ENCODE peak calls at places on chromosomes 6 and 20, in nine cellular contexts. U, N, T, B, Y, P, C, K and F are unnamed samples.

GRCh38 chr20:34004227-34004626 is 10.5 kb downstream of the RALY start:
- DNase-seq in U (no peak), N (no peak), T (no peak), B (no peak), Y (no peak), P (no peak), C (no peak), K (no peak), F (no peak)

GRCh38 chr6:90893385-90893784 is 306.5 kb upstream of the MAP3K7 start:
- DNase-seq in U (no peak), N (no peak), T (no peak), B (no peak), Y (no peak), P (no peak), C (no peak), K (no peak), F (no peak)

GRCh38 chr20:4875578-4876067 is 125.7 kb downstream of the SLC23A2 start:
- DNase-seq in U (no peak), N (no peak), T (no peak), B (no peak), Y (no peak), P (peak; percentile 18), C (no peak), K (no peak), F (peak; percentile 67)

GRCh38 chr6:125806813-125807212 is 16.1 kb downstream of the NCOA7 start:
- DNase-seq in U (no peak), N (no peak), T (no peak), B (no peak), Y (no peak), P (no peak), C (no peak), K (no peak), F (no peak)

GRCh38 chr20:9993133-9993532 is 41.7 kb upstream of the ANKEF1 start:
- DNase-seq in U (no peak), N (no peak), T (no peak), B (no peak), Y (no peak), P (no peak), C (no peak), K (no peak), F (no peak)

GRCh38 chr6:99330159-99330558 is 19.3 kb downstream of the FAXC start:
- DNase-seq in U (no peak), N (peak; percentile 86), T (no peak), B (peak; percentile 31), Y (peak; percentile 44), P (peak; percentile 64), C (peak; percentile 73), K (peak; percentile 67), F (peak; percentile 26)

GRCh38 chr6:54681987-54682386 is 164.6 kb upstream of the FAM83B start:
- DNase-seq in U (no peak), N (no peak), T (no peak), B (peak; percentile 18), Y (no peak), P (no peak), C (peak; percentile 88), K (no peak), F (no peak)

GRCh38 chr6:129146836-129147366 is 264.0 kb downstream of the LAMA2 start:
- DNase-seq in U (no peak), N (no peak), T (no peak), B (no peak), Y (no peak), P (no peak), C (no peak), K (no peak), F (no peak)

GRCh38 chr20:34390769-34391447 is 27.8 kb downstream of the ITCH start:
- DNase-seq in U (peak; percentile 50), N (peak; percentile 11), T (peak; percentile 60), B (peak; percentile 96), Y (peak; percentile 62), P (peak; percentile 51), C (peak; percentile 81), K (peak; percentile 34), F (peak; percentile 33)

GRCh38 chr6:108565091-108565766 is 4.5 kb downstream of the FOXO3 start:
- DNase-seq in U (no peak), N (no peak), T (no peak), B (no peak), Y (peak; percentile 48), P (no peak), C (no peak), K (no peak), F (no peak)

GRCh38 chr6:6806793-6807518 is 218.4 kb downstream of the LY86 start:
- DNase-seq in U (peak; percentile 59), N (no peak), T (peak; percentile 80), B (peak; percentile 62), Y (no peak), P (peak; percentile 74), C (peak; percentile 31), K (no peak), F (peak; percentile 69)

GRCh38 chr6:157405986-157406385 is 25.0 kb downstream of the ZDHHC14 start:
- DNase-seq in U (no peak), N (no peak), T (no peak), B (peak; percentile 52), Y (no peak), P (no peak), C (peak; percentile 70), K (no peak), F (peak; percentile 38)

GRCh38 chr20:51326241-51326819 is 216.2 kb downstream of the NFATC2 start:
- DNase-seq in U (no peak), N (peak; percentile 84), T (no peak), B (no peak), Y (no peak), P (peak; percentile 62), C (peak; percentile 70), K (peak; percentile 46), F (peak; percentile 78)

GRCh38 chr20:63248835-63249591 is 5.2 kb downstream of the NKAIN4 start:
- DNase-seq in U (no peak), N (no peak), T (no peak), B (no peak), Y (no peak), P (no peak), C (no peak), K (no peak), F (no peak)
- H3K27me3 ChIP-seq in U (peaks cover 50% of the 10 kb centered on the region), N (peaks cover 23% of the 10 kb centered on the region), T (peaks cover 3% of the 10 kb centered on the region), B (peaks cover 58% of the 10 kb centered on the region), Y (peaks cover 12% of the 10 kb centered on the region), P (no peaks in the 10 kb centered on the region), C (peaks cover 51% of the 10 kb centered on the region), K (peaks cover 24% of the 10 kb centered on the region), F (no peaks in the 10 kb centered on the region)

GRCh38 chr20:1313236-1313964 is 15.5 kb downstream of the SDCBP2 start:
- DNase-seq in U (peak; percentile 79), N (peak; percentile 91), T (peak; percentile 76), B (peak; percentile 60), Y (peak; percentile 58), P (peak; percentile 73), C (peak; percentile 89), K (peak; percentile 69), F (peak; percentile 89)
- H3K4me3 ChIP-seq in U (peak overlapping the region; percentile 22), N (peak overlapping the region; percentile 78), T (peak overlapping the region; percentile 28), B (no peak overlapping the region), Y (no peak overlapping the region), P (no peak overlapping the region), C (no peak overlapping the region), K (peak overlapping the region; percentile 38), F (no peak overlapping the region)

GRCh38 chr20:44641305-44641704 is 10.2 kb downstream of the ADA start:
- DNase-seq in U (no peak), N (no peak), T (no peak), B (no peak), Y (no peak), P (no peak), C (no peak), K (no peak), F (no peak)
- H3K27me3 ChIP-seq in U (no peaks in the 10 kb centered on the region), N (no peaks in the 10 kb centered on the region), T (no peaks in the 10 kb centered on the region), B (no peaks in the 10 kb centered on the region), Y (no peaks in the 10 kb centered on the region), P (no peaks in the 10 kb centered on the region), C (no peaks in the 10 kb centered on the region), K (no peaks in the 10 kb centered on the region), F (no peaks in the 10 kb centered on the region)

GRCh38 chr6:69232506-69233194 is 564.2 kb downstream of the LMBRD1 start:
- DNase-seq in U (peak; percentile 77), N (peak; percentile 91), T (no peak), B (peak; percentile 49), Y (no peak), P (peak; percentile 68), C (peak; percentile 77), K (peak; percentile 78), F (peak; percentile 89)

GRCh38 chr6:69231983-69232382 is 564.8 kb downstream of the LMBRD1 start:
- DNase-seq in U (no peak), N (no peak), T (no peak), B (no peak), Y (no peak), P (no peak), C (no peak), K (peak; percentile 35), F (no peak)

DNA sequence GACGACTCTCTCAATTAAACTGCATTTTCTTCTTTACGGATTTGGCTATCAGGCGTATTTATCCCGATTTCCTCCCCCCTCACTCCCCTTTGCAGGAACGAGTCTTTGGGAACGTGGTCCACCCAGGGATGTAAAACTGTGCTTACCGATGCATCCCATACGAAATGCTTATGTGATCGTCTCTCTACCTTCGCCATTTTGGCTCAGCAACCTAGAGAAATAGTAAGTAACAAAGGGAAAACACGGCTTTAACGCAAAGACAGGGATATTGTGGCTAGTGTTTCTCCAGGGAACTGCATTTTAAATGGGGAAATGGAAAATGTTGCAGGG is 563.6 kb downstream of the LMBRD1 start:
- DNase-seq in U (no peak), N (peak; percentile 53), T (no peak), B (no peak), Y (no peak), P (no peak), C (no peak), K (no peak), F (no peak)
- H3K4me3 ChIP-seq in U (no peak overlapping the region), N (peak overlapping the region; percentile 45), T (no peak overlapping the region), B (no peak overlapping the region), Y (no peak overlapping the region), P (no peak overlapping the region), C (no peak overlapping the region), K (peak overlapping the region; percentile 89), F (no peak overlapping the region)

GRCh38 chr20:61354501-61354900 is 102.4 kb downstream of the CDH4 start:
- DNase-seq in U (no peak), N (no peak), T (no peak), B (no peak), Y (no peak), P (no peak), C (no peak), K (no peak), F (no peak)

GRCh38 chr20:61355096-61355495 is 103.0 kb downstream of the CDH4 start:
- DNase-seq in U (no peak), N (no peak), T (no peak), B (no peak), Y (no peak), P (no peak), C (no peak), K (no peak), F (no peak)

GRCh38 chr20:61357119-61357518 is 105.1 kb downstream of the CDH4 start:
- DNase-seq in U (no peak), N (no peak), T (no peak), B (no peak), Y (no peak), P (no peak), C (no peak), K (no peak), F (no peak)

GRCh38 chr20:61356171-61356570 is 104.1 kb downstream of the CDH4 start:
- DNase-seq in U (no peak), N (no peak), T (no peak), B (no peak), Y (no peak), P (no peak), C (no peak), K (no peak), F (no peak)

DNA sequence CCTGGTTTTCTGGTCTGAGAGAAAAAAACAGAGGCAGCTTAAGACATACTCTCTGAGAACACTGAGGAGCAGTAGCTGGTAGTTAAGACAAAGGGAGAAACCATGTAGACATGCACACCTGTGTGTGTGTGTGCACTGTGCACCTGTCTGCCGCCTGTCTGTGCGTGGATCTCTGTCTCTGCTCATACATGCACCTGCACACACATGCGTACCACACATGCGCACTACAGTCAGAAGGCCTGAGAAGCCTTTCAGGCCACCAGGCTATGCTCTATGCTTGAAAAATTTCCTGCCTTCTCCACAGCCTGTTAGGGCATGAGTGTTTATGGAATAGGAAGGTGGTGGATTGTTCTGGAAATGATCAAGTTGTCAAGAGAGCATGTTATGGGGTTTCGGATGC is 103.5 kb downstream of the CDH4 start:
- DNase-seq in U (no peak), N (no peak), T (no peak), B (no peak), Y (no peak), P (no peak), C (no peak), K (no peak), F (no peak)
- H3K27me3 ChIP-seq in U (peaks cover 12% of the 10 kb centered on the region), N (peaks cover 7% of the 10 kb centered on the region), T (no peaks in the 10 kb centered on the region), B (peaks cover 88% of the 10 kb centered on the region), Y (no peaks in the 10 kb centered on the region), P (no peaks in the 10 kb centered on the region), C (peaks cover 13% of the 10 kb centered on the region), K (no peaks in the 10 kb centered on the region), F (no peaks in the 10 kb centered on the region)